ENCODE peak calls at places on chromosomes 2 and 18, in five cellular contexts. K is sigmoid colon, C is SK-N-SH, S is endothelial cell of umbilical vein, W is HL-60. A is an unnamed sample.

GRCh38 chr2:106582431-106583143 is 95.4 kb downstream of the CD8B2 start:
- DNase-seq in C (peak), K (peak), W (peak), S (peak), A (peak)

GRCh38 chr2:148132400-148132799 is 111.5 kb downstream of the MBD5 start:
- DNase-seq in W (no peak), K (no peak), C (no peak), S (no peak), A (no peak)

GRCh38 chr18:59681521-59682004 is 15.7 kb downstream of the CCBE1 start:
- DNase-seq in W (no peak), S (no peak), C (no peak), K (peak), A (no peak)

GRCh38 chr18:80259610-80260009 is 12.3 kb upstream of the PARD6G start:
- DNase-seq in S (no peak), K (no peak), W (no peak), C (no peak), A (no peak)

GRCh38 chr18:34866739-34867138 is 156.6 kb downstream of the DTNA start:
- DNase-seq in K (no peak), W (no peak), S (peak), C (peak), A (no peak)

GRCh38 chr18:79614211-79615028 is 65.2 kb upstream of the CTDP1 start:
- DNase-seq in K (peak), C (no peak), W (no peak), S (no peak), A (no peak)

GRCh38 chr2:84038866-84039265 is 420.2 kb downstream of the SUCLG1 start:
- DNase-seq in K (no peak), S (no peak), W (no peak), C (no peak), A (no peak)

GRCh38 chr2:203551653-203552250 is 16.7 kb upstream of the RAPH1 start:
- DNase-seq in C (no peak), K (no peak), S (no peak), W (peak), A (no peak)

GRCh38 chr18:48364146-48364545 is 45.0 kb downstream of the ZBTB7C start:
- DNase-seq in C (no peak), W (no peak), S (no peak), K (no peak), A (no peak)

GRCh38 chr2:16101196-16101595 is 160.8 kb downstream of the MYCN start:
- DNase-seq in S (no peak), K (no peak), W (no peak), C (no peak), A (no peak)

GRCh38 chr2:196314780-196315179 is 143.4 kb upstream of the STK17B start:
- DNase-seq in K (no peak), C (no peak), S (no peak), W (no peak), A (no peak)

GRCh38 chr2:175612280-175612679 is 389.8 kb downstream of the LNPK start:
- DNase-seq in S (no peak), K (no peak), C (no peak), W (peak), A (no peak)

GRCh38 chr2:67686254-67686653 is 289.1 kb downstream of the ETAA1 start:
- DNase-seq in C (peak), K (no peak), S (no peak), W (no peak), A (no peak)

GRCh38 chr2:227308784-227309183 is 16.3 kb upstream of the MFF start:
- DNase-seq in W (no peak), S (no peak), C (no peak), K (no peak), A (no peak)

GRCh38 chr2:179311071-179311470 is 46.4 kb upstream of the SESTD1 start:
- DNase-seq in W (no peak), K (no peak), S (no peak), C (no peak), A (no peak)

GRCh38 chr2:240139011-240139441 is 1.4 kb downstream of the OTOS start:
- DNase-seq in K (no peak), W (no peak), S (no peak), C (no peak), A (no peak)

GRCh38 chr2:230899786-230900185 is 25.3 kb downstream of the GPR55 start:
- DNase-seq in W (no peak), C (no peak), K (no peak), S (no peak), A (no peak)

GRCh38 chr18:6279308-6279707 is 135.4 kb downstream of the L3MBTL4 start:
- DNase-seq in W (no peak), K (no peak), C (no peak), S (no peak), A (no peak)

GRCh38 chr2:38159621-38160020 is 83.7 kb upstream of the CYP1B1 start:
- DNase-seq in W (no peak), C (no peak), K (no peak), S (no peak), A (no peak)
- TF ChIP-seq POLR2AphosphoS5 in W (no peak), C (no peak), K (no peak), S (no peak), A (no peak)

DNA sequence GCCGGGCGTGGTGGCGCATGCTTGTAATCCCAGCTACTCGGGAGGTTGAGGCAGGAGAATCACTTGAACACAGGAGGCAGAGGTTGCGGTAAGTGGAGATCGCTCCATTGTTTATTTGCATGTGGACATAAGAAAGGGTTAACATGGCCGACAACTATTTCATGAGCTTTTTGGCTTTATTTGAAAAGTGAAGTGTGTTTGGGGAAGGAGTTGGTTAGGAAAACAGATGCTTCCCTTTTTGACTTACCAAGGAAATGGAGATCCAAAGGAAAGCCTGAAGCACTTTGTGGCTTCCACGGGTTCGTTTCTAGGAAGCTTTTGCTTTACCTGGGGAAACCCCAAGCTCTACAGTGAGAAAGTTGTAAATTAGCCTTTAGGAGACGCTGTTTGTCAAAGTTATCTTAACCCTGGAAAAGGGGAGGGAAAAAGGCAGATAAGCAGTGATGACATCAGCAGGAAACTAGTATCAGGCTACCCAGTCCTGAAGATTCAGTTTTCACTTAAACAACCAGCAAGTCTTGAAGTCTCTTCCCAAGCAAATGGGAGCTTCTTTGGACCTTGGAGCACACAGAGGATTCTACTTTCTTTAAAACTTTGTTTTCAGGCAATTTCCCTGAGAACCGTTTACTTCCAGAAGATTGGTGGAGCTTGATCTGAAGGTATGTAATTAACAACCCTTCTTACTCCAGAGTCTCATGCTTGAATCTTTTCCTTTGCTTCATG is at the start of gene CASP10:
- DNase-seq in K (no peak), W (peak), S (peak), C (no peak), A (peak)
- TF ChIP-seq POLR2AphosphoS5 in K (peak), W (no peak), S (peak), C (no peak), A (peak)

GRCh38 chr18:32383040-32383819 is 87.5 kb downstream of the GAREM1 start:
- DNase-seq in C (no peak), S (peak), K (no peak), W (no peak), A (peak)
- TF ChIP-seq POLR2AphosphoS5 in C (peak), S (peak), K (no peak), W (no peak), A (peak)

DNA sequence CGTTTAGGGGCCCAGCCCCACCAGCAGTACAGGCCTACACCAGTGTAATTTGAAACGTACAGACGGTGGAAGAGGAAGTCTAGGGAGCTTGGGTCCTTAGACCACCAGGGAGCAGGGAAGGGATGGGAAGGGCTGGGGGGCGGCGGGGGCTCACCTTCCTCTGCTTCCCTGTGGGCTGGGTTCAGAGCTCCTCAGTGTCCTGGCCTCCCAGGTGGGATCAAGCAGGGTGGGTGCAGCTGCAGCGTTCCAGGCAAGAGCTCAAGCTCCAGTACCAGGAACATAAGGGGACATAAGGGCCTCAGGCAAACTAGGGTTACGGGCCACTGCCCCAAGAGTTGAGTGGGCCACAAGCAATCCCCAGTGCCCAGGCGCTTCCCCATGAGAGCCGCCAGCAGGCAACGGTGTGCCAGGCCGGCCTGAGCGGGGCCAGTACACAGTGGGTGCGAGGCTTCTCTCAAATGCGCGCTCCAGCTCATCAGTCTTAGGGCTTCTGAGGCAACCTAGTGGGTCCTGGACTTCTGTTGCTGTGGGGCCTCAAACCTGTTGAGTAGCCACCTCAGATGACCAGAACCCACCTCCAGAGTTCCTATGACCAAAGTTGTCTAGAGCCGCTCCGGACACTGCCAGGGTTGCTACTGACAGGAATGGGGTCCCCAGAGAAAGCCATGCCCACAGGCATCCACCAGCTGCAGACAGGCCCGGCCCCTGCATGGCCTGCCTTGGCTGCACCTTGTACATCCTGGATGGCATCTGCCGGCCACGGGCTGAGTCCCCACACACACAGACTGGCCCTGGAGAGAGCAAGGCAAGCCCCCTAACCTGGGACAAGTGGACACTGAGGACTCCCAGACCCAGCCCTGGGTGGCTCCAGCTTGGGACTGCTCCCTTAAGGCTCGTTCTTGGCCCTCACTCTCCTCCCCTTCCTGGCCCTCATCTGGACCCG is 5.2 kb downstream of the ANKRD23 start:
- DNase-seq in S (no peak), W (no peak), K (no peak), C (no peak), A (no peak)
- TF ChIP-seq POLR2AphosphoS5 in S (no peak), W (no peak), K (no peak), C (no peak), A (no peak)

DNA sequence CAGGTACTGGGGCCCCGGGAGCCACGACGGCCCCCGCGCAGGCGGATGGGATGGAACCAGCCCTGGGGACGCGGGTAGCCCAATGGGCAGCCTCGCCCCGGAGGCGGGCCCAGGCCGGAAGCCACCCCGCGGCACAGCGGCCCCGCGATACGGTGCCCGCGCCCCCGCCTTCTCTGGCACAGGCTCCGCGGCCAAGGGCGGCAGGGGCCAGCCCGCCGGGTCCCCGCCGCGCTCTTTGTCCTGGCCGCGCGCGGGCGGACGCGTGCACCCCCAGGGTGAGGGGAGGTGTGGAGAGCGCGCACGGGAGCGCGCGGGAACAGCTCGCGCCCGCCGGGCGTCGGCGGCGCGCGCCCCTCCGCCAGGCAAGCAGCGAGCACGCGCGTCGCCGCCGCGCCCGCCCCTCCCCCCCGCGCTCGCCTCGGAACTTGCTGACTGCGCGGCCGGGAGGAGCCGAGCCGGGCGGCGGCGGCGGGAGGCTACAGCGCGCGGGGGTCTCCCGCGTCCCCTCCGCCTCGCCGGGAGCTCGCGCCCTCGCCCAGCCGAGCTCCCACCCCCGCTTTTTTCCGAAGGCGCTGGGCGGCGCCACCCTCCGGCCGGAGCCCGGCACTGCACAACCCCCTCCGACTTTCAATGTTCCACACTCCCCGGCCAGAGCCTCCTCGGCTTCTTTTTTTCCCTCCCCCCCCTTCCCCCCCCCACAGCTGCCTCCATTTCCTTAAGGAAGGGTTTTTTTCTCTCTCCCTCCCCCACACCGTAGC is at the start of gene UBE2E3:
- DNase-seq in C (peak), K (peak), S (peak), W (peak), A (peak)
- TF ChIP-seq POLR2AphosphoS5 in C (no peak), K (no peak), S (peak), W (no peak), A (peak)

GRCh38 chr18:37671119-37671518 is 105.5 kb upstream of the CELF4 start:
- DNase-seq in K (no peak), S (no peak), C (no peak), W (no peak), A (no peak)

GRCh38 chr18:37669991-37670534 is 104.5 kb upstream of the CELF4 start:
- DNase-seq in K (peak), C (no peak), S (no peak), W (no peak), A (no peak)

GRCh38 chr18:37666986-37667385 is 101.4 kb upstream of the CELF4 start:
- DNase-seq in K (no peak), C (no peak), S (no peak), W (no peak), A (no peak)

GRCh38 chr18:37667836-37668235 is 102.2 kb upstream of the CELF4 start:
- DNase-seq in S (no peak), C (no peak), K (no peak), W (no peak), A (no peak)

GRCh38 chr18:37668971-37669747 is 103.6 kb upstream of the CELF4 start:
- DNase-seq in K (peak), C (peak), S (no peak), W (no peak), A (no peak)
- TF ChIP-seq POLR2AphosphoS5 in K (no peak), C (no peak), S (no peak), W (no peak), A (no peak)

GRCh38 chr2:129179199-129179598 is 800.3 kb upstream of the RAB6C start:
- DNase-seq in C (no peak), W (no peak), K (no peak), S (no peak), A (no peak)

GRCh38 chr2:129176375-129176774 is 803.1 kb upstream of the RAB6C start:
- DNase-seq in S (no peak), C (no peak), W (no peak), K (no peak), A (no peak)

GRCh38 chr2:129180124-129180716 is 799.2 kb upstream of the RAB6C start:
- DNase-seq in W (no peak), S (no peak), C (no peak), K (no peak), A (no peak)

GRCh38 chr2:129181433-129181832 is 798.0 kb upstream of the RAB6C start:
- DNase-seq in K (no peak), C (no peak), W (no peak), S (no peak), A (no peak)

DNA sequence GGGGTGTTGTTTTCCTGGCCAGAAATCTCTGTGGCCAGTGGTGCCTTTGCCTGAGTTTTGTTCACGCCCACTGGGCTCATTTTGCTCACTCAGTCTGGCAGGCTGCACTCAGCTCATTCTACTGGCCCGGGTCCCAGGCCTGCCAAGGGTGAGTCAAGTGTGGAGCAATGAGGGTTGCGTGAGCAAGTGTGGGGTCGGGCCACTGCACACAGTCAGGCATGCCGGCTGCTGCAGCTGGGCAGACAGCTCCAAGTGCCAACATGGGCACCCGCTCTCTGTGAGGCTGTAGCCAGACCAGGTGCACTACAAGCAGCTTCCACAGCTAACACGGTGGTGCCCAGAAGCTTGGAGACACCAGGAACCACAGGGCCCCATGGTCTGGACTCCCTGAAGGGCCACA is 801.1 kb upstream of the RAB6C start:
- DNase-seq in W (no peak), S (no peak), K (no peak), C (no peak), A (no peak)
- TF ChIP-seq POLR2AphosphoS5 in W (no peak), S (no peak), K (no peak), C (no peak), A (no peak)

GRCh38 chr2:26577442-26578433 is 63.4 kb downstream of the CIB4 start:
- DNase-seq in C (peak), K (peak), W (peak), S (peak), A (peak)
- TF ChIP-seq POLR2AphosphoS5 in C (no peak), K (no peak), W (no peak), S (no peak), A (no peak)

A was measured in HCT116.